ENCODE peak calls at places on chromosome 17, in ten cellular contexts. E is RWPE1, P is NCI-H2081, A is stomach, X is K562, Z is ELF-1, V is NCI-H1092, K is T-helper 9 cell, G is endodermal cell, S is C1 segment of cervical spinal cord. M is an unnamed sample.

GRCh38 chr17:6248061-6248460 is 177.9 kb downstream of the WSCD1 start:
- DNase-seq in S (no peak), X (no peak), A (no peak), Z (no peak), K (no peak), E (no peak), V (no peak), P (no peak), G (no peak), M (no peak)

GRCh38 chr17:62737513-62737912 is 70.6 kb downstream of the MARCHF10 start:
- DNase-seq in E (no peak), P (no peak), A (no peak), S (no peak), G (peak; percentile 30), Z (no peak), K (no peak), X (no peak), V (no peak), M (peak; percentile 21)

GRCh38 chr17:82407255-82407654 is 10.9 kb upstream of the HEXD start:
- DNase-seq in G (no peak), X (no peak), Z (no peak), P (no peak), K (no peak), V (no peak), S (no peak), E (no peak), A (peak; percentile 35), M (no peak)

GRCh38 chr17:50177983-50178834 is 12.4 kb downstream of the SGCA start:
- DNase-seq in A (peak; percentile 79), E (peak; percentile 94), G (peak; percentile 95), S (peak; percentile 30), Z (peak; percentile 87), V (no peak), X (peak; percentile 71), P (no peak), K (peak; percentile 33), M (peak; percentile 88)

GRCh38 chr17:70258465-70258864 is 89.1 kb downstream of the KCNJ2 start:
- DNase-seq in P (no peak), X (no peak), A (no peak), E (no peak), K (no peak), Z (no peak), S (no peak), V (no peak), G (no peak), M (no peak)

GRCh38 chr17:33653389-33653788 is 360.3 kb upstream of the ASIC2 start:
- DNase-seq in P (no peak), S (no peak), G (peak; percentile 12), X (no peak), Z (no peak), A (no peak), K (no peak), E (no peak), V (no peak), M (no peak)

GRCh38 chr17:66398617-66399016 is 96.2 kb downstream of the PRKCA start:
- DNase-seq in E (no peak), V (no peak), P (peak; percentile 54), Z (no peak), K (no peak), G (no peak), X (no peak), A (no peak), S (no peak), M (no peak)

GRCh38 chr17:80169784-80170500 is at the start of gene CARD14:
- DNase-seq in Z (peak; percentile 63), K (no peak), P (no peak), A (peak; percentile 57), X (no peak), V (no peak), G (no peak), S (no peak), E (peak; percentile 72), M (peak; percentile 28)

GRCh38 chr17:38980455-38981217 is 13.4 kb upstream of the FBXO47 start:
- DNase-seq in P (no peak), V (no peak), X (no peak), E (no peak), K (no peak), A (no peak), Z (no peak), S (no peak), G (peak; percentile 10), M (no peak)

GRCh38 chr17:29625037-29625750 is 2.5 kb upstream of the CORO6 start:
- DNase-seq in A (no peak), Z (no peak), K (no peak), P (no peak), S (no peak), V (no peak), X (no peak), E (peak; percentile 61), G (peak; percentile 78), M (peak; percentile 89)

GRCh38 chr17:78558181-78558850 is 18.9 kb downstream of the DNAH17 start:
- DNase-seq in A (no peak), K (no peak), X (no peak), P (no peak), V (no peak), S (no peak), E (peak; percentile 67), Z (no peak), G (no peak), M (no peak)